ENCODE peak calls at places on chromosomes 6 and 20, in five cellular contexts. W, N, C, F and E are unnamed samples.

GRCh38 chr6:97440590-97441176 is 157.7 kb upstream of the MMS22L start:
- DNase-seq in C (peak), W (peak), N (no peak), F (peak), E (peak)

GRCh38 chr6:82862543-82862942 is 203.1 kb downstream of the UBE3D start:
- DNase-seq in N (no peak), F (no peak), W (no peak), C (peak), E (no peak)

GRCh38 chr20:10674684-10675455 is 1.1 kb upstream of the JAG1 start:
- DNase-seq in W (peak), F (peak), N (peak), C (peak), E (peak)

GRCh38 chr6:152478377-152479010 is 158.7 kb downstream of the SYNE1 start:
- DNase-seq in C (no peak), N (no peak), F (no peak), W (no peak), E (no peak)

GRCh38 chr6:148335582-148335981 is 7.1 kb upstream of the SASH1 start:
- DNase-seq in C (peak), W (no peak), F (no peak), N (no peak), E (no peak)

GRCh38 chr20:32886652-32887051 is 27.9 kb downstream of the EFCAB8 start:
- DNase-seq in N (no peak), W (no peak), F (no peak), C (no peak), E (no peak)

GRCh38 chr6:16333580-16333979 is 95.2 kb downstream of the GMPR start:
- DNase-seq in C (peak), W (no peak), N (no peak), F (no peak), E (no peak)

GRCh38 chr6:18211338-18211737 is 53.0 kb downstream of the DEK start:
- DNase-seq in W (no peak), N (peak), F (no peak), C (no peak), E (no peak)

GRCh38 chr20:59827138-59828056 is 106.0 kb downstream of the SYCP2 start:
- DNase-seq in W (no peak), F (no peak), C (no peak), N (no peak), E (no peak)

GRCh38 chr6:52331793-52332457 is 30.0 kb upstream of the PAQR8 start:
- DNase-seq in W (no peak), N (no peak), F (no peak), C (no peak), E (no peak)

GRCh38 chr6:7747016-7747415 is 21.1 kb downstream of the BMP6 start:
- DNase-seq in F (no peak), W (no peak), N (no peak), C (no peak), E (no peak)

GRCh38 chr6:36758516-36759176 is 61.0 kb downstream of the RAB44 start:
- DNase-seq in F (no peak), N (peak), C (no peak), W (no peak), E (peak)